ENCODE peak calls at places on chromosome 1, in five cellular contexts. One of them, this sample, is unnamed.
A peak's percentile ranks its signal among the peaks of the same experiment; 100 is the strongest.

GRCh38 chr1:209837671-209838070 is 9.9 kb downstream of the UTP25 start:
- DNase-seq in SHP77: no peak
- DNase-seq in T-cell: no peak
- DNase-seq in stimulated activated CD4-positive, alpha-beta T cell treated with anti-CD3 and anti-CD28 coated beads, Interleukin-4, amount 100 ng/mL, for 48 hours: no peak
- DNase-seq in anterior cingulate cortex: no peak
- DNase-seq in this sample: no peak

GRCh38 chr1:235266967-235267366 is 61.0 kb downstream of the ARID4B start:
- DNase-seq in SHP77: no peak
- DNase-seq in T-cell: no peak
- DNase-seq in stimulated activated CD4-positive, alpha-beta T cell treated with anti-CD3 and anti-CD28 coated beads, Interleukin-4, amount 100 ng/mL, for 48 hours: no peak
- DNase-seq in anterior cingulate cortex: no peak
- DNase-seq in this sample: no peak

GRCh38 chr1:230105754-230106625 is 39.0 kb downstream of the GALNT2 start:
- DNase-seq in SHP77: no peak
- DNase-seq in T-cell: no peak
- DNase-seq in stimulated activated CD4-positive, alpha-beta T cell treated with anti-CD3 and anti-CD28 coated beads, Interleukin-4, amount 100 ng/mL, for 48 hours: no peak
- DNase-seq in anterior cingulate cortex: no peak
- DNase-seq in this sample: no peak

GRCh38 chr1:16146888-16147614 is 8.8 kb downstream of the EPHA2 start:
- DNase-seq in SHP77: no peak
- DNase-seq in T-cell: no peak
- DNase-seq in stimulated activated CD4-positive, alpha-beta T cell treated with anti-CD3 and anti-CD28 coated beads, Interleukin-4, amount 100 ng/mL, for 48 hours: no peak
- DNase-seq in anterior cingulate cortex: no peak
- DNase-seq in this sample: no peak

GRCh38 chr1:88022507-88022906 is 661.6 kb upstream of the PKN2 start:
- DNase-seq in SHP77: no peak
- DNase-seq in T-cell: no peak
- DNase-seq in stimulated activated CD4-positive, alpha-beta T cell treated with anti-CD3 and anti-CD28 coated beads, Interleukin-4, amount 100 ng/mL, for 48 hours: no peak
- DNase-seq in anterior cingulate cortex: no peak
- DNase-seq in this sample: no peak

GRCh38 chr1:202163281-202164270 is 3.2 kb upstream of the PTPN7 start:
- DNase-seq in SHP77: no peak
- DNase-seq in T-cell: no peak
- DNase-seq in stimulated activated CD4-positive, alpha-beta T cell treated with anti-CD3 and anti-CD28 coated beads, Interleukin-4, amount 100 ng/mL, for 48 hours: no peak
- DNase-seq in anterior cingulate cortex: no peak
- DNase-seq in this sample: no peak

GRCh38 chr1:50156241-50157010 is 47.7 kb downstream of the ELAVL4 start:
- DNase-seq in SHP77: no peak
- DNase-seq in T-cell: no peak
- DNase-seq in stimulated activated CD4-positive, alpha-beta T cell treated with anti-CD3 and anti-CD28 coated beads, Interleukin-4, amount 100 ng/mL, for 48 hours: no peak
- DNase-seq in anterior cingulate cortex: no peak
- DNase-seq in this sample: no peak

GRCh38 chr1:163090321-163090945 is 21.3 kb downstream of the RGS4 start:
- DNase-seq in SHP77: no peak
- DNase-seq in T-cell: no peak
- DNase-seq in stimulated activated CD4-positive, alpha-beta T cell treated with anti-CD3 and anti-CD28 coated beads, Interleukin-4, amount 100 ng/mL, for 48 hours: no peak
- DNase-seq in anterior cingulate cortex: no peak
- DNase-seq in this sample: no peak

GRCh38 chr1:148389027-148389339 is 94.1 kb downstream of the PPIAL4G start:
- DNase-seq in SHP77: no peak
- DNase-seq in T-cell: no peak
- DNase-seq in stimulated activated CD4-positive, alpha-beta T cell treated with anti-CD3 and anti-CD28 coated beads, Interleukin-4, amount 100 ng/mL, for 48 hours: no peak
- DNase-seq in anterior cingulate cortex: no peak
- DNase-seq in this sample: no peak

GRCh38 chr1:165883056-165883455 is 55.6 kb downstream of the UCK2 start:
- DNase-seq in SHP77: no peak
- DNase-seq in T-cell: no peak
- DNase-seq in stimulated activated CD4-positive, alpha-beta T cell treated with anti-CD3 and anti-CD28 coated beads, Interleukin-4, amount 100 ng/mL, for 48 hours: no peak
- DNase-seq in anterior cingulate cortex: no peak
- DNase-seq in this sample: no peak

GRCh38 chr1:3196577-3197245 is 127.7 kb downstream of the PRDM16 start:
- DNase-seq in SHP77: no peak
- DNase-seq in T-cell: no peak
- DNase-seq in stimulated activated CD4-positive, alpha-beta T cell treated with anti-CD3 and anti-CD28 coated beads, Interleukin-4, amount 100 ng/mL, for 48 hours: no peak
- DNase-seq in anterior cingulate cortex: no peak
- DNase-seq in this sample: no peak

GRCh38 chr1:179287946-179288345 is 5.7 kb upstream of the SOAT1 start:
- DNase-seq in SHP77: no peak
- DNase-seq in T-cell: no peak
- DNase-seq in stimulated activated CD4-positive, alpha-beta T cell treated with anti-CD3 and anti-CD28 coated beads, Interleukin-4, amount 100 ng/mL, for 48 hours: no peak
- DNase-seq in anterior cingulate cortex: no peak
- DNase-seq in this sample: no peak

GRCh38 chr1:38800720-38801671 is 58.6 kb downstream of the RRAGC start:
- DNase-seq in SHP77: no peak
- DNase-seq in T-cell: no peak
- DNase-seq in stimulated activated CD4-positive, alpha-beta T cell treated with anti-CD3 and anti-CD28 coated beads, Interleukin-4, amount 100 ng/mL, for 48 hours: no peak
- DNase-seq in anterior cingulate cortex: no peak
- DNase-seq in this sample: no peak

GRCh38 chr1:93592636-93592949 is 89.0 kb downstream of the BCAR3 start:
- DNase-seq in SHP77: no peak
- DNase-seq in T-cell: no peak
- DNase-seq in stimulated activated CD4-positive, alpha-beta T cell treated with anti-CD3 and anti-CD28 coated beads, Interleukin-4, amount 100 ng/mL, for 48 hours: no peak
- DNase-seq in anterior cingulate cortex: no peak
- DNase-seq in this sample: no peak

GRCh38 chr1:110212165-110213142 is 2.3 kb downstream of the KCNC4 start:
- DNase-seq in SHP77: no peak
- DNase-seq in T-cell: no peak
- DNase-seq in stimulated activated CD4-positive, alpha-beta T cell treated with anti-CD3 and anti-CD28 coated beads, Interleukin-4, amount 100 ng/mL, for 48 hours: no peak
- DNase-seq in anterior cingulate cortex: peak; percentile 22
- DNase-seq in this sample: no peak

GRCh38 chr1:111140680-111140967 is 601 bp downstream of the CEPT1 start:
- DNase-seq in SHP77: peak; percentile 13
- DNase-seq in T-cell: no peak
- DNase-seq in stimulated activated CD4-positive, alpha-beta T cell treated with anti-CD3 and anti-CD28 coated beads, Interleukin-4, amount 100 ng/mL, for 48 hours: no peak
- DNase-seq in anterior cingulate cortex: no peak
- DNase-seq in this sample: no peak

GRCh38 chr1:199247891-199248290 is 609.1 kb downstream of the PTPRC start:
- DNase-seq in SHP77: no peak
- DNase-seq in T-cell: no peak
- DNase-seq in stimulated activated CD4-positive, alpha-beta T cell treated with anti-CD3 and anti-CD28 coated beads, Interleukin-4, amount 100 ng/mL, for 48 hours: no peak
- DNase-seq in anterior cingulate cortex: no peak
- DNase-seq in this sample: no peak

GRCh38 chr1:228753236-228753741 is 18.0 kb downstream of the RHOU start:
- DNase-seq in SHP77: no peak
- DNase-seq in T-cell: no peak
- DNase-seq in stimulated activated CD4-positive, alpha-beta T cell treated with anti-CD3 and anti-CD28 coated beads, Interleukin-4, amount 100 ng/mL, for 48 hours: no peak
- DNase-seq in anterior cingulate cortex: no peak
- DNase-seq in this sample: no peak

GRCh38 chr1:185499986-185500626 is 183.1 kb upstream of the IVNS1ABP start:
- DNase-seq in SHP77: no peak
- DNase-seq in T-cell: no peak
- DNase-seq in stimulated activated CD4-positive, alpha-beta T cell treated with anti-CD3 and anti-CD28 coated beads, Interleukin-4, amount 100 ng/mL, for 48 hours: no peak
- DNase-seq in anterior cingulate cortex: no peak
- DNase-seq in this sample: no peak

GRCh38 chr1:167720965-167721616 is 691 bp upstream of the MPZL1 start:
- DNase-seq in SHP77: peak; percentile 21
- DNase-seq in T-cell: no peak
- DNase-seq in stimulated activated CD4-positive, alpha-beta T cell treated with anti-CD3 and anti-CD28 coated beads, Interleukin-4, amount 100 ng/mL, for 48 hours: no peak
- DNase-seq in anterior cingulate cortex: peak; percentile 41
- DNase-seq in this sample: no peak

GRCh38 chr1:46537651-46538050 is 13.8 kb downstream of the KNCN start:
- DNase-seq in SHP77: no peak
- DNase-seq in T-cell: no peak
- DNase-seq in stimulated activated CD4-positive, alpha-beta T cell treated with anti-CD3 and anti-CD28 coated beads, Interleukin-4, amount 100 ng/mL, for 48 hours: no peak
- DNase-seq in anterior cingulate cortex: no peak
- DNase-seq in this sample: no peak

GRCh38 chr1:196142111-196142510 is 466.1 kb downstream of the KCNT2 start:
- DNase-seq in SHP77: no peak
- DNase-seq in T-cell: no peak
- DNase-seq in stimulated activated CD4-positive, alpha-beta T cell treated with anti-CD3 and anti-CD28 coated beads, Interleukin-4, amount 100 ng/mL, for 48 hours: no peak
- DNase-seq in anterior cingulate cortex: no peak
- DNase-seq in this sample: no peak